ENCODE peak calls at places on chromosomes 2 and 18, in eight cellular contexts. X, B, Q, T, W, Y, V and J are unnamed samples.

GRCh38 chr2:179837408-179837807 is 24.0 kb downstream of the ZNF385B start:
- DNase-seq in X (peak), B (no peak), V (no peak), W (no peak), T (peak), Y (no peak), Q (no peak), J (peak)

GRCh38 chr18:45325791-45326190 is 289.5 kb upstream of the SLC14A2 start:
- DNase-seq in Y (no peak), X (no peak), T (no peak), Q (no peak), W (no peak), B (no peak), V (no peak), J (no peak)

GRCh38 chr2:178258916-178259315 is 64.6 kb downstream of the OSBPL6 start:
- DNase-seq in Q (no peak), V (no peak), Y (no peak), T (no peak), W (no peak), B (no peak), X (peak), J (no peak)

GRCh38 chr2:21819475-21819874 is 695.7 kb downstream of the TDRD15 start:
- DNase-seq in B (no peak), W (no peak), V (no peak), Q (no peak), T (no peak), X (peak), Y (no peak), J (no peak)

GRCh38 chr18:10245517-10246175 is 208.8 kb upstream of the APCDD1 start:
- DNase-seq in V (no peak), T (no peak), X (no peak), W (no peak), Y (no peak), B (no peak), Q (peak), J (no peak)

GRCh38 chr2:201279079-201279478 is 18.7 kb downstream of the CASP8 start:
- DNase-seq in W (no peak), B (no peak), X (no peak), T (no peak), Q (no peak), Y (no peak), V (no peak), J (no peak)

GRCh38 chr18:67636597-67637385 is 120.3 kb upstream of the DSEL start:
- DNase-seq in T (no peak), Q (no peak), B (no peak), Y (no peak), V (no peak), W (no peak), X (no peak), J (no peak)

GRCh38 chr2:239775623-239776440 is 249.3 kb downstream of the NDUFA10 start:
- DNase-seq in X (no peak), Y (no peak), W (no peak), B (no peak), T (no peak), V (no peak), Q (no peak), J (no peak)

GRCh38 chr18:77108001-77108692 is 24.4 kb downstream of the MBP start:
- DNase-seq in T (peak), V (no peak), Y (no peak), W (no peak), B (peak), X (peak), Q (no peak), J (peak)

GRCh38 chr18:79484661-79485621 is 89.2 kb downstream of the NFATC1 start:
- DNase-seq in Q (peak), T (no peak), Y (no peak), B (no peak), V (no peak), W (no peak), X (peak), J (peak)

GRCh38 chr2:241364781-241365180 is 8.7 kb downstream of the FARP2 start:
- DNase-seq in T (no peak), V (no peak), B (no peak), Y (no peak), Q (no peak), W (no peak), X (no peak), J (no peak)

GRCh38 chr2:9830685-9831410 is 12.4 kb upstream of the TAF1B start:
- DNase-seq in B (no peak), X (no peak), T (no peak), Q (no peak), V (no peak), W (no peak), Y (no peak), J (no peak)

GRCh38 chr2:74373189-74373588 is 6.9 kb downstream of the DCTN1 start:
- DNase-seq in Q (peak), B (no peak), T (no peak), W (no peak), X (no peak), Y (no peak), V (no peak), J (peak)